ENCODE peak calls at places on chromosomes 5 and 9, in eight cellular contexts. K, Y, M, J, W, B, G and V are unnamed samples.

GRCh38 chr5:157215826-157216167 is 35.2 kb downstream of the ITK start:
- DNase-seq in W (no peak), G (no peak), M (no peak), J (no peak), B (no peak), K (peak), Y (no peak), V (no peak)

GRCh38 chr9:86659413-86660046 is 287.8 kb downstream of the GAS1 start:
- DNase-seq in Y (no peak), B (no peak), J (peak), W (no peak), M (no peak), K (no peak), G (no peak), V (no peak)

GRCh38 chr5:135329913-135330797 is 68.9 kb downstream of the MACROH2A1 start:
- DNase-seq in G (no peak), J (no peak), W (no peak), Y (no peak), K (no peak), B (no peak), M (no peak), V (no peak)

GRCh38 chr9:123544007-123544827 is 188.2 kb downstream of the CRB2 start:
- DNase-seq in G (no peak), J (peak), Y (no peak), K (peak), M (peak), B (no peak), W (no peak), V (no peak)

GRCh38 chr5:59582746-59583145 is 310.8 kb downstream of the PDE4D start:
- DNase-seq in W (no peak), Y (no peak), B (no peak), M (no peak), J (no peak), G (no peak), K (no peak), V (no peak)

GRCh38 chr9:98101416-98101815 is 17.6 kb downstream of the TRIM14 start:
- DNase-seq in B (no peak), M (no peak), W (no peak), G (no peak), K (no peak), Y (no peak), J (no peak), V (no peak)

GRCh38 chr9:79489241-79490000 is 82.3 kb upstream of the TLE4 start:
- DNase-seq in M (no peak), J (peak), W (peak), B (no peak), K (peak), G (peak), Y (no peak), V (no peak)

GRCh38 chr5:167964529-167964928 is 326.9 kb upstream of the WWC1 start:
- DNase-seq in B (no peak), W (no peak), J (no peak), M (no peak), G (no peak), K (peak), Y (no peak), V (no peak)

GRCh38 chr5:176573564-176574296 is 24.6 kb downstream of the CDHR2 start:
- DNase-seq in Y (peak), J (no peak), B (peak), K (peak), W (peak), G (peak), M (peak), V (no peak)

GRCh38 chr9:98532147-98532546 is 176.6 kb downstream of the GABBR2 start:
- DNase-seq in M (no peak), W (no peak), Y (no peak), G (no peak), K (no peak), J (no peak), B (no peak), V (no peak)

GRCh38 chr9:32554107-32554506 is 1.7 kb upstream of the TOPORS start:
- DNase-seq in W (no peak), G (no peak), B (no peak), M (no peak), Y (no peak), K (no peak), J (no peak), V (no peak)

GRCh38 chr5:76849767-76850291 is at the start of gene S100Z:
- DNase-seq in Y (no peak), K (peak), W (no peak), M (no peak), B (no peak), J (no peak), G (no peak), V (no peak)

GRCh38 chr9:135147938-135148337 is 60.5 kb downstream of the OLFM1 start:
- DNase-seq in B (no peak), W (no peak), J (no peak), K (no peak), Y (no peak), G (no peak), M (no peak), V (no peak)

GRCh38 chr5:149358294-149358651 is 427 bp downstream of the PCYOX1L start:
- DNase-seq in G (no peak), M (no peak), Y (peak), B (peak), W (peak), K (no peak), J (no peak), V (no peak)

GRCh38 chr5:151216781-151217180 is 7.1 kb downstream of the CCDC69 start:
- DNase-seq in K (no peak), J (no peak), W (no peak), M (no peak), Y (no peak), G (no peak), B (no peak), V (no peak)
- H3K27ac ChIP-seq in K (no peak), J (no peak), W (no peak), M (no peak), Y (no peak), G (no peak), B (peak), V (no peak)

GRCh38 chr5:154318691-154319090 is 127.1 kb upstream of the SAP30L start:
- DNase-seq in M (no peak), Y (no peak), G (no peak), K (no peak), B (no peak), W (no peak), J (no peak), V (no peak)

GRCh38 chr5:154320690-154321089 is 125.1 kb upstream of the SAP30L start:
- DNase-seq in M (no peak), G (no peak), K (no peak), B (no peak), W (no peak), J (no peak), Y (peak), V (no peak)

GRCh38 chr5:154320209-154320608 is 125.6 kb upstream of the SAP30L start:
- DNase-seq in K (no peak), B (no peak), M (no peak), J (no peak), W (no peak), G (no peak), Y (no peak), V (no peak)

GRCh38 chr5:154317916-154318315 is 127.4 kb downstream of the GALNT10 start:
- DNase-seq in J (no peak), B (no peak), W (no peak), Y (no peak), M (no peak), G (no peak), K (no peak), V (no peak)

GRCh38 chr5:154321546-154321945 is 124.3 kb upstream of the SAP30L start:
- DNase-seq in G (no peak), B (no peak), K (no peak), M (no peak), W (no peak), J (no peak), Y (no peak), V (no peak)
- H3K4me3 ChIP-seq in G (no peak), B (no peak), K (no peak), M (no peak), W (no peak), J (no peak), Y (no peak), V (no peak)

GRCh38 chr5:10548418-10549122 is 15.3 kb upstream of the ANKRD33B start:
- DNase-seq in Y (no peak), B (no peak), W (no peak), J (no peak), G (no peak), K (no peak), M (no peak), V (no peak)
- H3K27ac ChIP-seq in Y (no peak), B (no peak), W (no peak), J (no peak), G (no peak), K (no peak), M (peak), V (no peak)

GRCh38 chr9:107430071-107430470 is 59.5 kb downstream of the KLF4 start:
- DNase-seq in G (no peak), Y (no peak), K (no peak), J (no peak), W (no peak), B (no peak), M (no peak), V (no peak)

GRCh38 chr9:107426126-107426525 is 63.4 kb downstream of the KLF4 start:
- DNase-seq in J (no peak), G (no peak), Y (no peak), W (no peak), B (no peak), K (no peak), M (no peak), V (no peak)

GRCh38 chr9:107423540-107423939 is 66.0 kb downstream of the KLF4 start:
- DNase-seq in K (no peak), Y (no peak), G (no peak), B (no peak), W (no peak), M (no peak), J (no peak), V (no peak)

GRCh38 chr9:107422189-107422802 is 67.3 kb downstream of the KLF4 start:
- DNase-seq in K (peak), M (peak), J (peak), B (peak), G (peak), Y (peak), W (no peak), V (peak)

DNA sequence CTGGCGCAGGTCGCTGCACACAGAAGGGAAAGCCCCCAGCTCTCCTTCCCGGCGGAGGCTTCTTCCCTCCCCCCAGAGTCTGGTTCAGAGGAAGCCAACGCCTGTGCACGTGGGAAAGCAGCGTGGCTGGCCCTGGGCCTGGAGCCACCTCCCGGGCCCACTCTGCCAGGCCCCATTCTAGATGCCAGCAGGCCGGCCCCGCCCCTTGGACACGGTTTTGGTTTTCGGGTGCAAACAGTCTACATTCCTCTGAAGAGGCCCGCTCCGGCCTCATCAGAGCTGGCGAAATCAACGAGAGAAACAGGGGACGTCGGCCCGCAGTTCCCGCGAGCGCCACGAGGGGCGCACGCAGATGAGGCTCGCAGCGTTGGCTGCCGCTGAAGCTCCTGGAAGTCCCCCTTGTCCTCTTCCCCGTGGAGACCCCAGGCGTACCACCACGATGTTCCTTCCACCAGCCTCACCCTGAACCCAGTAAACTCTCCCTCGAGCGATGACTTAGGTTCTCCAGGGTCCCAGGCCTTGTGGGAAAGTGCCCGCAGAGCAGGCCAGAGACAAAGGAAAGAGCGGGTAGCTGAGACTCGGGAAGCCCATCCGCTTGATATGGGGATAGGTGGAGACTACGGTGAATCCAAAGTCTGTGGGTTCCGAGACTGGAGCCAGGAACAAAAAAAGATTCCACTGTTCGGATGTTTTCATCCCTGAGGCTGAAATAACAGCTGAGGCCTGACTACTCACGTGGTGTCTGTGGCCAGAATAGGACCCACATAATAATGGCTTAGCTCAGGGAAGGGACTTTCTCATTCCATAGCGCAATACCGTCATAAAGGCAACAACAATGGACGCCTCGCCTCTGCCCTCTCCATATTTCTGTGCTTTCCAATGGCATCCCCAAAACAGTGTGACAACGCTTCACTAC is 64.2 kb downstream of the KLF4 start:
- DNase-seq in M (peak), K (peak), W (peak), Y (peak), J (peak), G (peak), B (peak), V (no peak)
- H3K4me3 ChIP-seq in M (peak), K (no peak), W (peak), Y (no peak), J (peak), G (peak), B (peak), V (no peak)